ENCODE peak calls at places on chromosomes 7 and 10, in six cellular contexts. One of them, this sample, is unnamed.

GRCh38 chr10:7527468-7527867 is 116.6 kb upstream of the SFMBT2 start:
- DNase-seq in tibial artery: no peak
- DNase-seq in activated CD8-positive, alpha-beta memory T cell treated with anti-CD3 and anti-CD28 coated beads for 48 hours: no peak
- DNase-seq in coronary artery: no peak
- DNase-seq in activated T-helper 9 cell treated with anti-CD3 and anti-CD28 coated beads, Interleukin-2, amount 50 U/mL, for 16 hours: no peak
- DNase-seq in ELR: no peak
- DNase-seq in this sample: no peak

GRCh38 chr10:103854687-103855423 is 521 bp downstream of the SH3PXD2A start:
- DNase-seq in ELR: peak; percentile 58
- DNase-seq in tibial artery: peak; percentile 75
- DNase-seq in coronary artery: no peak
- DNase-seq in activated CD8-positive, alpha-beta memory T cell treated with anti-CD3 and anti-CD28 coated beads for 48 hours: no peak
- DNase-seq in activated T-helper 9 cell treated with anti-CD3 and anti-CD28 coated beads, Interleukin-2, amount 50 U/mL, for 16 hours: no peak
- DNase-seq in this sample: no peak

GRCh38 chr10:89129850-89130396 is 77.2 kb downstream of the CH25H start:
- DNase-seq in ELR: peak; percentile 82
- DNase-seq in activated T-helper 9 cell treated with anti-CD3 and anti-CD28 coated beads, Interleukin-2, amount 50 U/mL, for 16 hours: no peak
- DNase-seq in coronary artery: no peak
- DNase-seq in activated CD8-positive, alpha-beta memory T cell treated with anti-CD3 and anti-CD28 coated beads for 48 hours: no peak
- DNase-seq in tibial artery: no peak
- DNase-seq in this sample: no peak

GRCh38 chr10:115830260-115830970 is 442.6 kb downstream of the GFRA1 start:
- DNase-seq in tibial artery: no peak
- DNase-seq in coronary artery: no peak
- DNase-seq in ELR: peak; percentile 67
- DNase-seq in activated T-helper 9 cell treated with anti-CD3 and anti-CD28 coated beads, Interleukin-2, amount 50 U/mL, for 16 hours: no peak
- DNase-seq in activated CD8-positive, alpha-beta memory T cell treated with anti-CD3 and anti-CD28 coated beads for 48 hours: no peak
- DNase-seq in this sample: no peak

GRCh38 chr7:29243777-29244655 is 49.4 kb downstream of the CHN2 start:
- DNase-seq in activated CD8-positive, alpha-beta memory T cell treated with anti-CD3 and anti-CD28 coated beads for 48 hours: peak; percentile 41
- DNase-seq in coronary artery: no peak
- DNase-seq in activated T-helper 9 cell treated with anti-CD3 and anti-CD28 coated beads, Interleukin-2, amount 50 U/mL, for 16 hours: peak; percentile 28
- DNase-seq in ELR: no peak
- DNase-seq in tibial artery: no peak
- DNase-seq in this sample: no peak

GRCh38 chr10:62594093-62594520 is 210.4 kb upstream of the ADO start:
- DNase-seq in activated T-helper 9 cell treated with anti-CD3 and anti-CD28 coated beads, Interleukin-2, amount 50 U/mL, for 16 hours: peak; percentile 38
- DNase-seq in ELR: peak; percentile 65
- DNase-seq in coronary artery: no peak
- DNase-seq in tibial artery: peak; percentile 72
- DNase-seq in activated CD8-positive, alpha-beta memory T cell treated with anti-CD3 and anti-CD28 coated beads for 48 hours: no peak
- DNase-seq in this sample: peak; percentile 18

GRCh38 chr10:104351067-104351681 is 2.5 kb upstream of the CFAP58 start:
- DNase-seq in activated CD8-positive, alpha-beta memory T cell treated with anti-CD3 and anti-CD28 coated beads for 48 hours: no peak
- DNase-seq in coronary artery: no peak
- DNase-seq in ELR: peak; percentile 81
- DNase-seq in activated T-helper 9 cell treated with anti-CD3 and anti-CD28 coated beads, Interleukin-2, amount 50 U/mL, for 16 hours: no peak
- DNase-seq in tibial artery: no peak
- DNase-seq in this sample: no peak

GRCh38 chr7:55983537-55983936 is 19.2 kb downstream of the NIPSNAP2 start:
- DNase-seq in tibial artery: no peak
- DNase-seq in activated CD8-positive, alpha-beta memory T cell treated with anti-CD3 and anti-CD28 coated beads for 48 hours: no peak
- DNase-seq in ELR: no peak
- DNase-seq in coronary artery: no peak
- DNase-seq in activated T-helper 9 cell treated with anti-CD3 and anti-CD28 coated beads, Interleukin-2, amount 50 U/mL, for 16 hours: no peak
- DNase-seq in this sample: no peak

GRCh38 chr10:113484487-113484886 is 68.4 kb upstream of the HABP2 start:
- DNase-seq in tibial artery: no peak
- DNase-seq in activated T-helper 9 cell treated with anti-CD3 and anti-CD28 coated beads, Interleukin-2, amount 50 U/mL, for 16 hours: no peak
- DNase-seq in activated CD8-positive, alpha-beta memory T cell treated with anti-CD3 and anti-CD28 coated beads for 48 hours: no peak
- DNase-seq in ELR: no peak
- DNase-seq in coronary artery: no peak
- DNase-seq in this sample: no peak

GRCh38 chr7:100220833-100221718 is 1.3 kb downstream of the PVRIG start:
- DNase-seq in activated CD8-positive, alpha-beta memory T cell treated with anti-CD3 and anti-CD28 coated beads for 48 hours: no peak
- DNase-seq in ELR: no peak
- DNase-seq in coronary artery: no peak
- DNase-seq in activated T-helper 9 cell treated with anti-CD3 and anti-CD28 coated beads, Interleukin-2, amount 50 U/mL, for 16 hours: peak; percentile 47
- DNase-seq in tibial artery: no peak
- DNase-seq in this sample: peak; percentile 62

GRCh38 chr10:43024942-43025700 is 51.7 kb upstream of the RET start:
- DNase-seq in coronary artery: no peak
- DNase-seq in ELR: no peak
- DNase-seq in tibial artery: no peak
- DNase-seq in activated CD8-positive, alpha-beta memory T cell treated with anti-CD3 and anti-CD28 coated beads for 48 hours: no peak
- DNase-seq in activated T-helper 9 cell treated with anti-CD3 and anti-CD28 coated beads, Interleukin-2, amount 50 U/mL, for 16 hours: no peak
- DNase-seq in this sample: no peak

GRCh38 chr7:157792954-157793353 is 456.1 kb downstream of the DNAJB6 start:
- DNase-seq in tibial artery: no peak
- DNase-seq in ELR: no peak
- DNase-seq in activated T-helper 9 cell treated with anti-CD3 and anti-CD28 coated beads, Interleukin-2, amount 50 U/mL, for 16 hours: no peak
- DNase-seq in activated CD8-positive, alpha-beta memory T cell treated with anti-CD3 and anti-CD28 coated beads for 48 hours: no peak
- DNase-seq in coronary artery: no peak
- DNase-seq in this sample: no peak

GRCh38 chr10:110651044-110651958 is 7.2 kb downstream of the RBM20 start:
- DNase-seq in coronary artery: peak; percentile 84
- DNase-seq in ELR: peak; percentile 96
- DNase-seq in activated T-helper 9 cell treated with anti-CD3 and anti-CD28 coated beads, Interleukin-2, amount 50 U/mL, for 16 hours: no peak
- DNase-seq in activated CD8-positive, alpha-beta memory T cell treated with anti-CD3 and anti-CD28 coated beads for 48 hours: no peak
- DNase-seq in tibial artery: peak; percentile 65
- DNase-seq in this sample: no peak